ENCODE peak calls at places on chromosomes 4 and X, in seven cellular contexts. One of them, this sample, is unnamed.

GRCh38 chrX:96791559-96791958 is 92.1 kb upstream of the RPA4 start:
- DNase-seq in NCI-H524: no peak
- DNase-seq in NCI-H446 treated with DMSO at 0.1 percent for 48 hours: peak; percentile 4
- DNase-seq in ELF-1: no peak
- DNase-seq in H4: no peak
- DNase-seq in left ventricle myocardium superior: no peak
- DNase-seq in substantia nigra: no peak
- DNase-seq in this sample: no peak

GRCh38 chrX:48975041-48975440 is 3.4 kb upstream of the KCND1 start:
- DNase-seq in left ventricle myocardium superior: no peak
- DNase-seq in substantia nigra: no peak
- DNase-seq in H4: no peak
- DNase-seq in ELF-1: no peak
- DNase-seq in NCI-H446 treated with DMSO at 0.1 percent for 48 hours: no peak
- DNase-seq in NCI-H524: no peak
- DNase-seq in this sample: no peak

GRCh38 chr4:72255269-72255668 is 223.5 kb downstream of the NPFFR2 start:
- DNase-seq in NCI-H524: no peak
- DNase-seq in substantia nigra: no peak
- DNase-seq in ELF-1: no peak
- DNase-seq in NCI-H446 treated with DMSO at 0.1 percent for 48 hours: no peak
- DNase-seq in H4: no peak
- DNase-seq in left ventricle myocardium superior: no peak
- DNase-seq in this sample: no peak

GRCh38 chrX:31318866-31319265 is 247.0 kb upstream of the FTHL17 start:
- DNase-seq in NCI-H524: no peak
- DNase-seq in H4: no peak
- DNase-seq in left ventricle myocardium superior: no peak
- DNase-seq in NCI-H446 treated with DMSO at 0.1 percent for 48 hours: no peak
- DNase-seq in ELF-1: no peak
- DNase-seq in substantia nigra: no peak
- DNase-seq in this sample: no peak

GRCh38 chr4:80125252-80126177 is 52.5 kb upstream of the ANTXR2 start:
- DNase-seq in H4: peak; percentile 13
- DNase-seq in NCI-H446 treated with DMSO at 0.1 percent for 48 hours: no peak
- DNase-seq in substantia nigra: no peak
- DNase-seq in ELF-1: no peak
- DNase-seq in left ventricle myocardium superior: no peak
- DNase-seq in NCI-H524: no peak
- DNase-seq in this sample: peak; percentile 1

GRCh38 chr4:148354186-148354585 is 88.0 kb downstream of the NR3C2 start:
- DNase-seq in NCI-H524: no peak
- DNase-seq in H4: no peak
- DNase-seq in left ventricle myocardium superior: no peak
- DNase-seq in NCI-H446 treated with DMSO at 0.1 percent for 48 hours: no peak
- DNase-seq in ELF-1: no peak
- DNase-seq in substantia nigra: no peak
- DNase-seq in this sample: no peak

GRCh38 chrX:150503898-150504219 is 64.6 kb upstream of the MTM1 start:
- DNase-seq in H4: no peak
- DNase-seq in ELF-1: no peak
- DNase-seq in left ventricle myocardium superior: no peak
- DNase-seq in NCI-H446 treated with DMSO at 0.1 percent for 48 hours: no peak
- DNase-seq in NCI-H524: no peak
- DNase-seq in substantia nigra: no peak
- DNase-seq in this sample: no peak

GRCh38 chr4:6332042-6332668 is 62.5 kb downstream of the WFS1 start:
- DNase-seq in NCI-H524: peak; percentile 48
- DNase-seq in ELF-1: peak; percentile 86
- DNase-seq in substantia nigra: no peak
- DNase-seq in left ventricle myocardium superior: no peak
- DNase-seq in H4: no peak
- DNase-seq in NCI-H446 treated with DMSO at 0.1 percent for 48 hours: no peak
- DNase-seq in this sample: peak; percentile 49

GRCh38 chr4:38322709-38323108 is 341.3 kb upstream of the KLF3 start:
- DNase-seq in NCI-H446 treated with DMSO at 0.1 percent for 48 hours: peak; percentile 87
- DNase-seq in substantia nigra: no peak
- DNase-seq in ELF-1: no peak
- DNase-seq in NCI-H524: no peak
- DNase-seq in left ventricle myocardium superior: peak; percentile 61
- DNase-seq in H4: peak; percentile 95
- DNase-seq in this sample: no peak

GRCh38 chr4:137375111-137375850 is 157.0 kb downstream of the PCDH18 start:
- DNase-seq in left ventricle myocardium superior: no peak
- DNase-seq in NCI-H446 treated with DMSO at 0.1 percent for 48 hours: no peak
- DNase-seq in ELF-1: no peak
- DNase-seq in H4: no peak
- DNase-seq in substantia nigra: no peak
- DNase-seq in NCI-H524: no peak
- DNase-seq in this sample: no peak

GRCh38 chrX:109635151-109635550 is 10.2 kb upstream of the KCNE5 start:
- DNase-seq in NCI-H524: peak; percentile 29
- DNase-seq in left ventricle myocardium superior: no peak
- DNase-seq in ELF-1: peak; percentile 66
- DNase-seq in NCI-H446 treated with DMSO at 0.1 percent for 48 hours: no peak
- DNase-seq in H4: peak; percentile 13
- DNase-seq in substantia nigra: no peak
- DNase-seq in this sample: peak; percentile 64

GRCh38 chr4:4524364-4524763 is 17.5 kb downstream of the STX18 start:
- DNase-seq in substantia nigra: no peak
- DNase-seq in NCI-H446 treated with DMSO at 0.1 percent for 48 hours: no peak
- DNase-seq in left ventricle myocardium superior: no peak
- DNase-seq in NCI-H524: no peak
- DNase-seq in ELF-1: peak; percentile 58
- DNase-seq in H4: peak; percentile 29
- DNase-seq in this sample: no peak

GRCh38 chr4:83552085-83552484 is 16.2 kb downstream of the GPAT3 start:
- DNase-seq in NCI-H446 treated with DMSO at 0.1 percent for 48 hours: no peak
- DNase-seq in substantia nigra: no peak
- DNase-seq in NCI-H524: no peak
- DNase-seq in H4: peak; percentile 81
- DNase-seq in left ventricle myocardium superior: no peak
- DNase-seq in ELF-1: peak; percentile 56
- DNase-seq in this sample: peak; percentile 16

GRCh38 chr4:124189545-124189944 is 523.0 kb downstream of the ANKRD50 start:
- DNase-seq in NCI-H446 treated with DMSO at 0.1 percent for 48 hours: no peak
- DNase-seq in NCI-H524: no peak
- DNase-seq in substantia nigra: no peak
- DNase-seq in ELF-1: no peak
- DNase-seq in H4: no peak
- DNase-seq in left ventricle myocardium superior: no peak
- DNase-seq in this sample: no peak

GRCh38 chr4:139861471-139861870 is 195.9 kb downstream of the MGST2 start:
- DNase-seq in ELF-1: no peak
- DNase-seq in substantia nigra: no peak
- DNase-seq in NCI-H524: peak; percentile 38
- DNase-seq in left ventricle myocardium superior: peak; percentile 37
- DNase-seq in NCI-H446 treated with DMSO at 0.1 percent for 48 hours: no peak
- DNase-seq in H4: no peak
- DNase-seq in this sample: peak; percentile 89

GRCh38 chr4:149896428-149896827 is 80.8 kb upstream of the IQCM start:
- DNase-seq in ELF-1: peak; percentile 8
- DNase-seq in NCI-H446 treated with DMSO at 0.1 percent for 48 hours: no peak
- DNase-seq in left ventricle myocardium superior: no peak
- DNase-seq in H4: peak; percentile 62
- DNase-seq in NCI-H524: peak; percentile 19
- DNase-seq in substantia nigra: no peak
- DNase-seq in this sample: peak; percentile 48

GRCh38 chr4:157994863-157995262 is 178.0 kb downstream of the GASK1B start:
- DNase-seq in left ventricle myocardium superior: no peak
- DNase-seq in substantia nigra: no peak
- DNase-seq in NCI-H446 treated with DMSO at 0.1 percent for 48 hours: no peak
- DNase-seq in NCI-H524: no peak
- DNase-seq in ELF-1: no peak
- DNase-seq in H4: peak; percentile 51
- DNase-seq in this sample: no peak

GRCh38 chr4:143626134-143626859 is 74.2 kb downstream of the FREM3 start:
- DNase-seq in H4: no peak
- DNase-seq in NCI-H446 treated with DMSO at 0.1 percent for 48 hours: no peak
- DNase-seq in substantia nigra: no peak
- DNase-seq in NCI-H524: no peak
- DNase-seq in ELF-1: no peak
- DNase-seq in left ventricle myocardium superior: peak; percentile 69
- DNase-seq in this sample: no peak

GRCh38 chr4:187724526-187724925 is 271.0 kb upstream of the ZFP42 start:
- DNase-seq in H4: no peak
- DNase-seq in NCI-H524: no peak
- DNase-seq in ELF-1: no peak
- DNase-seq in NCI-H446 treated with DMSO at 0.1 percent for 48 hours: no peak
- DNase-seq in left ventricle myocardium superior: no peak
- DNase-seq in substantia nigra: no peak
- DNase-seq in this sample: no peak

GRCh38 chr4:118682928-118683327 is 2.3 kb upstream of the METTL14 start:
- DNase-seq in left ventricle myocardium superior: no peak
- DNase-seq in NCI-H446 treated with DMSO at 0.1 percent for 48 hours: peak; percentile 13
- DNase-seq in NCI-H524: peak; percentile 15
- DNase-seq in ELF-1: no peak
- DNase-seq in H4: peak; percentile 32
- DNase-seq in substantia nigra: no peak
- DNase-seq in this sample: peak; percentile 50

GRCh38 chr4:4270529-4270928 is 19.4 kb downstream of the LYAR start:
- DNase-seq in substantia nigra: no peak
- DNase-seq in NCI-H446 treated with DMSO at 0.1 percent for 48 hours: no peak
- DNase-seq in left ventricle myocardium superior: no peak
- DNase-seq in ELF-1: no peak
- DNase-seq in H4: no peak
- DNase-seq in NCI-H524: no peak
- DNase-seq in this sample: no peak

GRCh38 chrX:129637217-129638109 is 17.3 kb downstream of the APLN start:
- DNase-seq in NCI-H524: peak; percentile 73
- DNase-seq in ELF-1: peak; percentile 92
- DNase-seq in left ventricle myocardium superior: peak; percentile 78
- DNase-seq in substantia nigra: peak; percentile 36
- DNase-seq in H4: peak; percentile 36
- DNase-seq in NCI-H446 treated with DMSO at 0.1 percent for 48 hours: no peak
- DNase-seq in this sample: peak; percentile 75

GRCh38 chr4:134027931-134028330 is 173.7 kb downstream of the PABPC4L start:
- DNase-seq in left ventricle myocardium superior: no peak
- DNase-seq in substantia nigra: no peak
- DNase-seq in NCI-H446 treated with DMSO at 0.1 percent for 48 hours: no peak
- DNase-seq in H4: peak; percentile 49
- DNase-seq in ELF-1: no peak
- DNase-seq in NCI-H524: no peak
- DNase-seq in this sample: no peak

GRCh38 chrX:110477593-110478228 is 119.1 kb downstream of the RTL9 start:
- DNase-seq in substantia nigra: no peak
- DNase-seq in left ventricle myocardium superior: no peak
- DNase-seq in NCI-H524: no peak
- DNase-seq in ELF-1: peak; percentile 5
- DNase-seq in H4: peak; percentile 45
- DNase-seq in NCI-H446 treated with DMSO at 0.1 percent for 48 hours: no peak
- DNase-seq in this sample: no peak

GRCh38 chrX:97692575-97692974 is 808.9 kb downstream of the RPA4 start:
- DNase-seq in NCI-H524: no peak
- DNase-seq in H4: no peak
- DNase-seq in substantia nigra: no peak
- DNase-seq in left ventricle myocardium superior: no peak
- DNase-seq in NCI-H446 treated with DMSO at 0.1 percent for 48 hours: no peak
- DNase-seq in ELF-1: no peak
- DNase-seq in this sample: peak; percentile 25

This sample was measured in NCI-H82.